ENCODE peak calls at places on chromosomes 5 and 9, in four cellular contexts. K, M, L and Y are unnamed samples.
A peak's percentile ranks its signal among the peaks of the same experiment; 100 is the strongest.

GRCh38 chr9:80410106-80410505 is 838.3 kb downstream of the TLE4 start:
- DNase-seq in K (peak; percentile 5), M (peak; percentile 55), L (no peak), Y (no peak)

GRCh38 chr9:135244271-135244691 is 156.8 kb downstream of the OLFM1 start:
- DNase-seq in M (no peak), L (peak; percentile 21), K (no peak), Y (no peak)

GRCh38 chr9:101418518-101419111 is 17.0 kb downstream of the ALDOB start:
- DNase-seq in L (no peak), K (no peak), M (no peak), Y (no peak)

GRCh38 chr9:122931851-122932199 is 513 bp upstream of the ZBTB26 start:
- DNase-seq in M (no peak), K (no peak), L (no peak), Y (no peak)

GRCh38 chr5:526456-527088 is 2.3 kb upstream of the SLC9A3 start:
- DNase-seq in L (no peak), M (no peak), K (no peak), Y (no peak)

GRCh38 chr5:1564182-1564748 is 40.5 kb upstream of the LPCAT1 start:
- DNase-seq in M (peak; percentile 70), K (peak; percentile 29), L (no peak), Y (no peak)

GRCh38 chr5:134524219-134524825 is 1.1 kb upstream of the JADE2 start:
- DNase-seq in M (peak; percentile 95), L (peak; percentile 94), K (peak; percentile 87), Y (peak; percentile 59)

GRCh38 chr5:19987594-19988345 is at the start of gene CDH18:
- DNase-seq in L (peak; percentile 52), M (peak; percentile 83), K (no peak), Y (peak; percentile 6)

GRCh38 chr9:29214702-29215248 is 1641.5 kb upstream of the C9orf72 start:
- DNase-seq in L (peak; percentile 28), K (no peak), M (no peak), Y (no peak)

GRCh38 chr5:163360681-163361080 is 76.7 kb upstream of the CCNG1 start:
- DNase-seq in L (no peak), K (no peak), M (no peak), Y (no peak)

GRCh38 chr9:113185271-113185670 is 34.5 kb downstream of the SLC31A2 start:
- DNase-seq in M (no peak), K (no peak), L (no peak), Y (no peak)

GRCh38 chr5:127228540-127229184 is 61.9 kb upstream of the MEGF10 start:
- DNase-seq in L (no peak), K (no peak), M (no peak), Y (no peak)

GRCh38 chr5:78750281-78750680 is 101.7 kb upstream of the LHFPL2 start:
- DNase-seq in M (no peak), L (no peak), K (no peak), Y (no peak)

GRCh38 chr9:125561497-125562148 is 145.4 kb downstream of the MAPKAP1 start:
- DNase-seq in K (no peak), M (no peak), L (no peak), Y (no peak)

GRCh38 chr9:98730914-98731313 is 22.2 kb upstream of the GABBR2 start:
- DNase-seq in M (no peak), K (no peak), L (no peak), Y (no peak)

GRCh38 chr5:172123269-172123692 is 64.7 kb downstream of the STK10 start:
- DNase-seq in L (peak; percentile 74), M (peak; percentile 93), K (peak; percentile 90), Y (no peak)

GRCh38 chr9:115189686-115190085 is 71.7 kb upstream of the TNC start:
- DNase-seq in L (no peak), K (no peak), M (no peak), Y (no peak)

GRCh38 chr5:56478062-56478461 is 244.9 kb upstream of the ANKRD55 start:
- DNase-seq in M (no peak), K (no peak), L (no peak), Y (no peak)

GRCh38 chr9:93697352-93698139 is 121.2 kb downstream of the PHF2 start:
- DNase-seq in M (no peak), K (no peak), L (no peak), Y (no peak)

GRCh38 chr9:110559869-110560268 is 19.7 kb downstream of the SVEP1 start:
- DNase-seq in K (no peak), L (no peak), M (no peak), Y (no peak)

GRCh38 chr5:94618029-94618492 is 343 bp downstream of the KIAA0825 start:
- DNase-seq in K (peak; percentile 45), M (peak; percentile 92), L (peak; percentile 79), Y (peak; percentile 49)

GRCh38 chr5:175467983-175468698 is 10.2 kb upstream of the SFXN1 start:
- DNase-seq in L (no peak), M (no peak), K (no peak), Y (no peak)

GRCh38 chr9:18056993-18057369 is 417.0 kb upstream of the ADAMTSL1 start:
- DNase-seq in L (no peak), M (no peak), K (no peak), Y (no peak)

GRCh38 chr5:957730-958485 is 50.7 kb upstream of the NKD2 start:
- DNase-seq in K (peak; percentile 3), M (peak; percentile 47), L (peak; percentile 50), Y (peak; percentile 7)

GRCh38 chr9:3525088-3525835 is 539 bp downstream of the RFX3 start:
- DNase-seq in M (no peak), K (no peak), L (peak; percentile 75), Y (peak; percentile 41)

GRCh38 chr5:35229076-35230042 is 928 bp downstream of the PRLR start:
- DNase-seq in M (peak; percentile 71), K (no peak), L (no peak), Y (peak; percentile 74)

GRCh38 chr5:44807269-44807668 is 1.5 kb upstream of the MRPS30 start:
- DNase-seq in L (no peak), K (no peak), M (no peak), Y (no peak)

GRCh38 chr5:163565931-163566608 is 60.7 kb downstream of the MAT2B start:
- DNase-seq in L (no peak), M (peak; percentile 51), K (no peak), Y (no peak)

GRCh38 chr5:69113851-69114250 is 20.0 kb downstream of the SLC30A5 start:
- DNase-seq in K (no peak), L (no peak), M (no peak), Y (no peak)

GRCh38 chr9:129284607-129285291 is 106.7 kb upstream of the IER5L start:
- DNase-seq in M (peak; percentile 35), L (peak; percentile 32), K (no peak), Y (no peak)

GRCh38 chr9:38333047-38333446 is 59.5 kb upstream of the ALDH1B1 start:
- DNase-seq in L (no peak), M (no peak), K (no peak), Y (no peak)

GRCh38 chr5:120778491-120779293 is 314.6 kb downstream of the PRR16 start:
- DNase-seq in K (no peak), L (no peak), M (no peak), Y (no peak)

GRCh38 chr5:113246371-113246870 is 188.4 kb downstream of the TSSK1B start:
- DNase-seq in L (no peak), K (peak; percentile 23), M (no peak), Y (no peak)

GRCh38 chr9:100317706-100318105 is 35.0 kb downstream of the TEX10 start:
- DNase-seq in L (no peak), K (no peak), M (no peak), Y (no peak)
- H3K36me3 ChIP-seq in L (peaks cover 53% of the 10 kb centered on the region), K (peaks cover 67% of the 10 kb centered on the region), M (peaks cover 5% of the 10 kb centered on the region), Y (peaks cover 63% of the 10 kb centered on the region)

GRCh38 chr5:124729687-124730359 is 16.6 kb downstream of the ZNF608 start:
- DNase-seq in K (no peak), M (no peak), L (no peak), Y (no peak)

GRCh38 chr5:124732891-124733670 is 13.4 kb downstream of the ZNF608 start:
- DNase-seq in L (no peak), K (no peak), M (no peak), Y (peak; percentile 91)

GRCh38 chr5:124732349-124732875 is 14.0 kb downstream of the ZNF608 start:
- DNase-seq in L (no peak), K (no peak), M (no peak), Y (no peak)

GRCh38 chr5:124728331-124729307 is 17.8 kb downstream of the ZNF608 start:
- DNase-seq in L (no peak), M (no peak), K (no peak), Y (no peak)

DNA sequence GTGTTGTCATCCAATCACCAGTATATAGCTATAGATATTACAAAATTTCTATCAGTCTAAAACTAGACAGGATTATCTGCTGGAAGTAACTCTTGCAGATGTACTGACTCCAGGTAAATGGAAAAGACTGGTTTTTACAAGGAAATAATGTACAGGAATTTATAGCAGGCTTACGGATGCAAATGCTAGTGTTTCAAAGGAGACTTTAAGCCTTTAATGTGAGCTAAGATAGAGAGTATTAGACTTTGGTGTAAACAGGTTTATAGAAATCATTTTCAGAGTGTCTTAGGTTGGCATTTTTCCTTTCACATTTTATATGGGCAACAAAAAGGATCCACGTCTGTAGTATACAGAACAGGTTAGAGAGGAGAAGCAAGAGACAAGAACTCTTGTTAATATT is 16.1 kb downstream of the ZNF608 start:
- DNase-seq in K (no peak), L (no peak), M (no peak), Y (peak; percentile 90)
- H3K4me1 ChIP-seq in K (peaks cover 3% of the 10 kb centered on the region), L (peaks cover 20% of the 10 kb centered on the region), M (peaks cover 39% of the 10 kb centered on the region), Y (peaks cover 56% of the 10 kb centered on the region)

DNA sequence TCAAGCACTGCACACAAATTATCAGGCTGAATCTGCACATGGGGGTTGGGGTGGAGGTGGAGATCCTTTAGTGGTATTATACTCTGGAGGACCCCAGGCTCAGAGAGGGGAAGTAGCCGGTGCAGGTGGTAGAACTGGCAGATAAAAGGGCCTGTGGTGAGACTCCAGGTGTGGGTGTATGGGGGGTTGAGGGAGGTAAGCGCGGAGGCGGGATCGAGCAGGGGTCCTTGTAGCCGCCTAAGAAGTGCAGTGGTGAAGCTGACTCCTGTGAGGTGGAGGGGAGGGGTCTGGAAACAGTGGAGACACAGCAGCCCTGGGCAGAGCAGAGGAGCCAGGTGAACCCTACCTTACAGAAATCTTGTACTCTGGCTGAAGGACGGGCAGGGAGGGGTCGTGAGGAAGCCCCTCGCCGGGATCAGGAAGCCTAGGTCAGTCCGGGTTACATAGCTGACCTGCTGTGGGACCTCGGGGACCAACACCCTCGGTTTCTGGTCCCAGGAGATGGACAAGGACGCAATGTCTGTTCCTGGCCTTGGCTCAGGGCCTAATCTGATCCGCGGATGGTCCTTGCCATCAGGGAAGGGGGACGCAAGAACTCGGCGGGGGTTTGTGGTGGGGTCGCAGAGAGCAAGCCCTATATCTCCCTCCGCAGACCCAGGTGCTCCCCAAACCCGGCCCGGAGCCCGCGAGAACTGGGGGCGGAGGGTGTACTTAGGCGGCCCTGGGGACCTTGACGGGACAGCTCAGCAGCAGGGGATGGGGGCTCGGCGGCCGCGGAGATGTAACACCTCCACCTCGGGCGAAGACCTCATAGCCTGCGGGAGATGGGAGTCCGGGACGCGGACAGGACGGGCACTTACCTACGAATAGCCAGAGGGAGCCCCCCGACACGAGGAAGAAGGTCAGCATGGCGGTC is 555 bp downstream of the ACSL6 start:
- DNase-seq in L (peak; percentile 30), M (peak; percentile 50), K (no peak), Y (no peak)
- H3K4me3 ChIP-seq in L (peak overlapping the region; percentile 79), M (peak overlapping the region; percentile 50), K (peak overlapping the region; percentile 63), Y (peak overlapping the region; percentile 41)

GRCh38 chr5:9622891-9623547 is 7.1 kb downstream of the TAS2R1 start:
- DNase-seq in L (no peak), M (no peak), K (no peak), Y (no peak)

GRCh38 chr5:9626955-9627354 is 3.2 kb downstream of the TAS2R1 start:
- DNase-seq in L (no peak), K (no peak), M (no peak), Y (no peak)

GRCh38 chr5:9627541-9627940 is 2.6 kb downstream of the TAS2R1 start:
- DNase-seq in M (no peak), K (no peak), L (no peak), Y (no peak)

GRCh38 chr5:9621379-9621903 is 8.7 kb downstream of the TAS2R1 start:
- DNase-seq in M (no peak), K (no peak), L (no peak), Y (no peak)

GRCh38 chr5:9624196-9624947 is 5.8 kb downstream of the TAS2R1 start:
- DNase-seq in K (no peak), M (no peak), L (no peak), Y (no peak)
- H3K36me3 ChIP-seq in K (no peaks in the 10 kb centered on the region), M (no peaks in the 10 kb centered on the region), L (no peaks in the 10 kb centered on the region), Y (no peaks in the 10 kb centered on the region)